ENCODE peak calls at places on chromosomes 13 and 19, in five cellular contexts. One of them, this sample, is unnamed.

GRCh38 chr19:35862528-35862927 is 5.8 kb downstream of the KIRREL2 start:
- DNase-seq in COR-L47: no peak
- DNase-seq in left cardiac atrium: no peak
- DNase-seq in endothelial cell: no peak
- DNase-seq in GF-D8: no peak
- DNase-seq in this sample: no peak

GRCh38 chr13:59846845-59847620 is 316.7 kb downstream of the DIAPH3 start:
- DNase-seq in COR-L47: no peak
- DNase-seq in left cardiac atrium: no peak
- DNase-seq in endothelial cell: no peak
- DNase-seq in GF-D8: no peak
- DNase-seq in this sample: no peak

GRCh38 chr13:108037348-108037747 is 178.0 kb downstream of the LIG4 start:
- DNase-seq in COR-L47: no peak
- DNase-seq in left cardiac atrium: no peak
- DNase-seq in endothelial cell: no peak
- DNase-seq in GF-D8: no peak
- DNase-seq in this sample: no peak

GRCh38 chr19:46746281-46746965 is at the start of gene STRN4:
- DNase-seq in COR-L47: peak; percentile 70
- DNase-seq in left cardiac atrium: peak; percentile 58
- DNase-seq in endothelial cell: peak; percentile 56
- DNase-seq in GF-D8: no peak
- DNase-seq in this sample: peak; percentile 77

GRCh38 chr13:59701261-59701660 is 462.5 kb downstream of the DIAPH3 start:
- DNase-seq in COR-L47: no peak
- DNase-seq in left cardiac atrium: no peak
- DNase-seq in endothelial cell: no peak
- DNase-seq in GF-D8: no peak
- DNase-seq in this sample: no peak

GRCh38 chr13:100773923-100774641 is 99.5 kb upstream of the TMTC4 start:
- DNase-seq in COR-L47: no peak
- DNase-seq in left cardiac atrium: no peak
- DNase-seq in endothelial cell: no peak
- DNase-seq in GF-D8: no peak
- DNase-seq in this sample: no peak

GRCh38 chr13:73406454-73406853 is 347.6 kb downstream of the KLF5 start:
- DNase-seq in COR-L47: no peak
- DNase-seq in left cardiac atrium: no peak
- DNase-seq in endothelial cell: no peak
- DNase-seq in GF-D8: no peak
- DNase-seq in this sample: no peak

GRCh38 chr13:53921473-53921872 is 892.9 kb downstream of the OLFM4 start:
- DNase-seq in COR-L47: no peak
- DNase-seq in left cardiac atrium: no peak
- DNase-seq in endothelial cell: no peak
- DNase-seq in GF-D8: no peak
- DNase-seq in this sample: peak; percentile 66

GRCh38 chr19:2455481-2456300 is 1.1 kb downstream of the LMNB2 start:
- DNase-seq in COR-L47: peak; percentile 18
- DNase-seq in left cardiac atrium: peak; percentile 51
- DNase-seq in endothelial cell: no peak
- DNase-seq in GF-D8: no peak
- DNase-seq in this sample: peak; percentile 88

GRCh38 chr13:114027046-114027760 is 53.3 kb upstream of the C13orf46 start:
- DNase-seq in COR-L47: no peak
- DNase-seq in left cardiac atrium: peak; percentile 81
- DNase-seq in endothelial cell: no peak
- DNase-seq in GF-D8: no peak
- DNase-seq in this sample: peak; percentile 94

GRCh38 chr19:18488838-18489626 is 32.8 kb downstream of the ELL start:
- DNase-seq in COR-L47: peak; percentile 68
- DNase-seq in left cardiac atrium: no peak
- DNase-seq in endothelial cell: peak; percentile 62
- DNase-seq in GF-D8: no peak
- DNase-seq in this sample: no peak

GRCh38 chr19:55176116-55176515 is 4.0 kb downstream of the SYT5 start:
- DNase-seq in COR-L47: no peak
- DNase-seq in left cardiac atrium: no peak
- DNase-seq in endothelial cell: no peak
- DNase-seq in GF-D8: no peak
- DNase-seq in this sample: no peak

GRCh38 chr13:45511310-45512147 is 46.8 kb downstream of the COG3 start:
- DNase-seq in COR-L47: peak; percentile 53
- DNase-seq in left cardiac atrium: no peak
- DNase-seq in endothelial cell: peak; percentile 26
- DNase-seq in GF-D8: peak; percentile 45
- DNase-seq in this sample: no peak

GRCh38 chr19:14425696-14426138 is 6.6 kb upstream of the DDX39A start:
- DNase-seq in COR-L47: no peak
- DNase-seq in left cardiac atrium: no peak
- DNase-seq in endothelial cell: no peak
- DNase-seq in GF-D8: no peak
- DNase-seq in this sample: no peak

GRCh38 chr19:10000171-10000826 is 10.0 kb downstream of the COL5A3 start:
- DNase-seq in COR-L47: no peak
- DNase-seq in left cardiac atrium: peak; percentile 70
- DNase-seq in endothelial cell: peak; percentile 81
- DNase-seq in GF-D8: no peak
- DNase-seq in this sample: no peak

GRCh38 chr19:47005873-47006272 is 13.8 kb upstream of the NPAS1 start:
- DNase-seq in COR-L47: no peak
- DNase-seq in left cardiac atrium: no peak
- DNase-seq in endothelial cell: no peak
- DNase-seq in GF-D8: no peak
- DNase-seq in this sample: no peak

GRCh38 chr19:49749055-49749716 is 13.9 kb downstream of the TSKS start:
- DNase-seq in COR-L47: no peak
- DNase-seq in left cardiac atrium: no peak
- DNase-seq in endothelial cell: no peak
- DNase-seq in GF-D8: no peak
- DNase-seq in this sample: no peak

GRCh38 chr19:3024870-3025515 is 4.1 kb downstream of the TLE2 start:
- DNase-seq in COR-L47: no peak
- DNase-seq in left cardiac atrium: no peak
- DNase-seq in endothelial cell: peak; percentile 24
- DNase-seq in GF-D8: no peak
- DNase-seq in this sample: no peak

GRCh38 chr19:45769821-45770191 is 754 bp upstream of the SIX5 start:
- DNase-seq in COR-L47: no peak
- DNase-seq in left cardiac atrium: peak; percentile 66
- DNase-seq in endothelial cell: no peak
- DNase-seq in GF-D8: no peak
- DNase-seq in this sample: peak; percentile 89

GRCh38 chr19:43450545-43450997 is 14.8 kb downstream of the LYPD3 start:
- DNase-seq in COR-L47: no peak
- DNase-seq in left cardiac atrium: no peak
- DNase-seq in endothelial cell: no peak
- DNase-seq in GF-D8: no peak
- DNase-seq in this sample: peak; percentile 7

GRCh38 chr13:31023126-31023525 is 90.7 kb downstream of the TEX26 start:
- DNase-seq in COR-L47: no peak
- DNase-seq in left cardiac atrium: no peak
- DNase-seq in endothelial cell: no peak
- DNase-seq in GF-D8: no peak
- DNase-seq in this sample: no peak

GRCh38 chr13:93736111-93736510 is 509.5 kb downstream of the GPC6 start:
- DNase-seq in COR-L47: no peak
- DNase-seq in left cardiac atrium: no peak
- DNase-seq in endothelial cell: no peak
- DNase-seq in GF-D8: no peak
- DNase-seq in this sample: no peak

GRCh38 chr13:28849441-28849840 is 29.3 kb downstream of the MTUS2 start:
- DNase-seq in COR-L47: no peak
- DNase-seq in left cardiac atrium: no peak
- DNase-seq in endothelial cell: no peak
- DNase-seq in GF-D8: no peak
- DNase-seq in this sample: no peak

GRCh38 chr13:25380082-25380481 is 8.3 kb downstream of the ATP8A2 start:
- DNase-seq in COR-L47: no peak
- DNase-seq in left cardiac atrium: no peak
- DNase-seq in endothelial cell: no peak
- DNase-seq in GF-D8: no peak
- DNase-seq in this sample: no peak

GRCh38 chr13:66634384-66634783 is 595.8 kb downstream of the PCDH9 start:
- DNase-seq in COR-L47: no peak
- DNase-seq in left cardiac atrium: no peak
- DNase-seq in endothelial cell: no peak
- DNase-seq in GF-D8: no peak
- DNase-seq in this sample: no peak

GRCh38 chr19:58572818-58573657 is at the start of gene MZF1:
- DNase-seq in COR-L47: no peak
- DNase-seq in left cardiac atrium: peak; percentile 100
- DNase-seq in endothelial cell: peak; percentile 98
- DNase-seq in GF-D8: no peak
- DNase-seq in this sample: peak; percentile 100

GRCh38 chr19:6047741-6048231 is 62.5 kb downstream of the RFX2 start:
- DNase-seq in COR-L47: peak; percentile 55
- DNase-seq in left cardiac atrium: no peak
- DNase-seq in endothelial cell: peak; percentile 67
- DNase-seq in GF-D8: peak; percentile 2
- DNase-seq in this sample: peak; percentile 37

GRCh38 chr19:51166846-51167490 is 24.9 kb downstream of the SIGLEC7 start:
- DNase-seq in COR-L47: no peak
- DNase-seq in left cardiac atrium: no peak
- DNase-seq in endothelial cell: no peak
- DNase-seq in GF-D8: peak; percentile 27
- DNase-seq in this sample: peak; percentile 63

GRCh38 chr13:49908637-49909036 is 27.5 kb downstream of the SPRYD7 start:
- DNase-seq in COR-L47: no peak
- DNase-seq in left cardiac atrium: no peak
- DNase-seq in endothelial cell: peak; percentile 8
- DNase-seq in GF-D8: no peak
- DNase-seq in this sample: no peak

GRCh38 chr13:51832471-51833152 is 12.4 kb downstream of the TMEM272 start:
- DNase-seq in COR-L47: no peak
- DNase-seq in left cardiac atrium: no peak
- DNase-seq in endothelial cell: no peak
- DNase-seq in GF-D8: peak; percentile 58
- DNase-seq in this sample: no peak

GRCh38 chr13:45715351-45715750 is 13.2 kb downstream of the CBY2 start:
- DNase-seq in COR-L47: no peak
- DNase-seq in left cardiac atrium: no peak
- DNase-seq in endothelial cell: no peak
- DNase-seq in GF-D8: no peak
- DNase-seq in this sample: no peak